ENCODE peak calls at places on chromosomes 5 and 9, in eight cellular contexts. One of them, this sample, is unnamed.

GRCh38 chr5:52987711-52988329 is 1.3 kb upstream of the ITGA2 start:
- DNase-seq in lower lobe of right lung: no peak
- DNase-seq in fibroblast of lung: no peak
- DNase-seq in T-cell: no peak
- DNase-seq in stimulated activated CD4-positive, alpha-beta T cell treated with anti-CD3 and anti-CD28 coated beads, Interleukin-2, amount 100 ng/mL, for 48 hours: no peak
- DNase-seq in neural progenitor cell: no peak
- DNase-seq in GM12865: no peak
- DNase-seq in DMS153: no peak
- DNase-seq in this sample: no peak

GRCh38 chr9:20394928-20395327 is 227.4 kb downstream of the MLLT3 start:
- DNase-seq in lower lobe of right lung: no peak
- DNase-seq in fibroblast of lung: no peak
- DNase-seq in T-cell: no peak
- DNase-seq in stimulated activated CD4-positive, alpha-beta T cell treated with anti-CD3 and anti-CD28 coated beads, Interleukin-2, amount 100 ng/mL, for 48 hours: no peak
- DNase-seq in neural progenitor cell: peak
- DNase-seq in GM12865: no peak
- DNase-seq in DMS153: no peak
- DNase-seq in this sample: no peak

GRCh38 chr5:14783689-14784088 is 87.9 kb downstream of the ANKH start:
- DNase-seq in lower lobe of right lung: no peak
- DNase-seq in fibroblast of lung: no peak
- DNase-seq in T-cell: no peak
- DNase-seq in stimulated activated CD4-positive, alpha-beta T cell treated with anti-CD3 and anti-CD28 coated beads, Interleukin-2, amount 100 ng/mL, for 48 hours: no peak
- DNase-seq in neural progenitor cell: no peak
- DNase-seq in GM12865: peak
- DNase-seq in DMS153: no peak
- DNase-seq in this sample: peak

GRCh38 chr9:109149722-109150121 is 17.3 kb downstream of the FRRS1L start:
- DNase-seq in lower lobe of right lung: no peak
- DNase-seq in fibroblast of lung: no peak
- DNase-seq in T-cell: no peak
- DNase-seq in stimulated activated CD4-positive, alpha-beta T cell treated with anti-CD3 and anti-CD28 coated beads, Interleukin-2, amount 100 ng/mL, for 48 hours: no peak
- DNase-seq in neural progenitor cell: no peak
- DNase-seq in GM12865: no peak
- DNase-seq in DMS153: no peak
- DNase-seq in this sample: no peak

GRCh38 chr5:123670981-123671557 is 159.1 kb downstream of the CSNK1G3 start:
- DNase-seq in lower lobe of right lung: no peak
- DNase-seq in fibroblast of lung: peak
- DNase-seq in T-cell: no peak
- DNase-seq in stimulated activated CD4-positive, alpha-beta T cell treated with anti-CD3 and anti-CD28 coated beads, Interleukin-2, amount 100 ng/mL, for 48 hours: peak
- DNase-seq in neural progenitor cell: peak
- DNase-seq in GM12865: peak
- DNase-seq in DMS153: peak
- DNase-seq in this sample: peak

GRCh38 chr5:167777746-167778145 is 513.7 kb upstream of the WWC1 start:
- DNase-seq in lower lobe of right lung: no peak
- DNase-seq in fibroblast of lung: no peak
- DNase-seq in T-cell: no peak
- DNase-seq in stimulated activated CD4-positive, alpha-beta T cell treated with anti-CD3 and anti-CD28 coated beads, Interleukin-2, amount 100 ng/mL, for 48 hours: no peak
- DNase-seq in neural progenitor cell: no peak
- DNase-seq in GM12865: no peak
- DNase-seq in DMS153: no peak
- DNase-seq in this sample: no peak

GRCh38 chr9:16898464-16898863 is 28.0 kb upstream of the BNC2 start:
- DNase-seq in lower lobe of right lung: no peak
- DNase-seq in fibroblast of lung: no peak
- DNase-seq in T-cell: no peak
- DNase-seq in stimulated activated CD4-positive, alpha-beta T cell treated with anti-CD3 and anti-CD28 coated beads, Interleukin-2, amount 100 ng/mL, for 48 hours: no peak
- DNase-seq in neural progenitor cell: no peak
- DNase-seq in GM12865: no peak
- DNase-seq in DMS153: no peak
- DNase-seq in this sample: no peak

GRCh38 chr9:88544245-88544644 is 9.3 kb downstream of the NXNL2 start:
- DNase-seq in lower lobe of right lung: no peak
- DNase-seq in fibroblast of lung: no peak
- DNase-seq in T-cell: no peak
- DNase-seq in stimulated activated CD4-positive, alpha-beta T cell treated with anti-CD3 and anti-CD28 coated beads, Interleukin-2, amount 100 ng/mL, for 48 hours: no peak
- DNase-seq in neural progenitor cell: no peak
- DNase-seq in GM12865: no peak
- DNase-seq in DMS153: no peak
- DNase-seq in this sample: no peak

GRCh38 chr5:173069661-173070060 is 13.5 kb downstream of the CREBRF start:
- DNase-seq in lower lobe of right lung: no peak
- DNase-seq in fibroblast of lung: no peak
- DNase-seq in T-cell: no peak
- DNase-seq in stimulated activated CD4-positive, alpha-beta T cell treated with anti-CD3 and anti-CD28 coated beads, Interleukin-2, amount 100 ng/mL, for 48 hours: no peak
- DNase-seq in neural progenitor cell: no peak
- DNase-seq in GM12865: no peak
- DNase-seq in DMS153: no peak
- DNase-seq in this sample: no peak

GRCh38 chr5:40270274-40270855 is 409.4 kb upstream of the PTGER4 start:
- DNase-seq in lower lobe of right lung: no peak
- DNase-seq in fibroblast of lung: no peak
- DNase-seq in T-cell: no peak
- DNase-seq in stimulated activated CD4-positive, alpha-beta T cell treated with anti-CD3 and anti-CD28 coated beads, Interleukin-2, amount 100 ng/mL, for 48 hours: no peak
- DNase-seq in neural progenitor cell: no peak
- DNase-seq in GM12865: no peak
- DNase-seq in DMS153: no peak
- DNase-seq in this sample: no peak

GRCh38 chr9:126975327-126976059 is 60.9 kb downstream of the RALGPS1 start:
- DNase-seq in lower lobe of right lung: no peak
- DNase-seq in fibroblast of lung: no peak
- DNase-seq in T-cell: no peak
- DNase-seq in stimulated activated CD4-positive, alpha-beta T cell treated with anti-CD3 and anti-CD28 coated beads, Interleukin-2, amount 100 ng/mL, for 48 hours: no peak
- DNase-seq in neural progenitor cell: no peak
- DNase-seq in GM12865: no peak
- DNase-seq in DMS153: no peak
- DNase-seq in this sample: no peak